ENCODE peak calls at places on chromosomes 1 and 21, in ten cellular contexts. Z, U, R, V, F, E, O, A, X and D are unnamed samples.

GRCh38 chr1:79117376-79117775 is 110.8 kb upstream of the ADGRL4 start:
- DNase-seq in R (no peak), E (no peak), Z (no peak), X (no peak), V (no peak), F (no peak), O (no peak), A (no peak), U (no peak), D (no peak)

GRCh38 chr1:54442185-54442584 is 36.0 kb upstream of the SSBP3 start:
- DNase-seq in V (no peak), R (no peak), O (no peak), F (no peak), Z (no peak), E (no peak), X (no peak), A (no peak), U (no peak), D (no peak)

GRCh38 chr1:225425211-225425786 is 2.5 kb downstream of the LBR start:
- DNase-seq in X (peak), E (no peak), F (no peak), U (no peak), O (no peak), R (no peak), Z (no peak), A (no peak), V (no peak), D (no peak)

GRCh38 chr1:17212487-17213121 is 7.7 kb downstream of the PADI1 start:
- DNase-seq in O (peak), F (peak), Z (peak), V (peak), R (peak), E (no peak), X (peak), U (no peak), A (peak), D (no peak)

GRCh38 chr1:153099646-153100045 is 5.3 kb upstream of the SPRR2E start:
- DNase-seq in O (no peak), R (no peak), F (no peak), X (peak), A (no peak), E (no peak), V (no peak), U (no peak), Z (no peak), D (no peak)

GRCh38 chr1:151309851-151310323 is 17.3 kb downstream of the PI4KB start:
- DNase-seq in X (no peak), V (no peak), F (no peak), R (no peak), O (no peak), E (no peak), A (no peak), Z (no peak), U (no peak), D (no peak)

GRCh38 chr21:16116798-16117197 is 387.0 kb downstream of the USP25 start:
- DNase-seq in O (no peak), F (no peak), V (no peak), X (peak), Z (no peak), E (no peak), U (peak), A (no peak), R (no peak), D (no peak)

GRCh38 chr1:196897158-196897828 is 9.4 kb downstream of the CFHR4 start:
- DNase-seq in V (no peak), Z (no peak), A (no peak), X (no peak), F (no peak), E (no peak), U (no peak), O (no peak), R (no peak), D (no peak)

GRCh38 chr1:175882192-175882591 is 138.8 kb upstream of the TNR start:
- DNase-seq in U (no peak), R (no peak), O (no peak), F (no peak), A (no peak), E (no peak), V (no peak), X (no peak), Z (no peak), D (no peak)

GRCh38 chr1:155124503-155125463 is 2.9 kb upstream of the EFNA1 start:
- DNase-seq in R (no peak), X (peak), Z (no peak), E (no peak), F (no peak), O (no peak), U (no peak), A (no peak), V (no peak), D (no peak)

GRCh38 chr1:163308811-163309210 is 12.9 kb upstream of the NUF2 start:
- DNase-seq in E (no peak), A (no peak), F (no peak), Z (no peak), X (no peak), R (no peak), O (no peak), U (no peak), V (no peak), D (no peak)

GRCh38 chr1:66243548-66244130 is 290.3 kb upstream of the SGIP1 start:
- DNase-seq in R (no peak), U (no peak), E (no peak), X (no peak), O (peak), V (no peak), F (no peak), Z (no peak), A (peak), D (no peak)

GRCh38 chr1:29962831-29963247 is 726.5 kb downstream of the PTPRU start:
- DNase-seq in V (no peak), U (no peak), X (no peak), O (no peak), Z (no peak), E (no peak), A (no peak), F (no peak), R (peak), D (peak)

GRCh38 chr1:168498159-168498609 is 45.6 kb downstream of the XCL2 start:
- DNase-seq in O (no peak), F (no peak), A (no peak), R (peak), E (no peak), X (no peak), Z (no peak), V (no peak), U (no peak), D (no peak)

GRCh38 chr1:111920221-111921024 is 69.0 kb downstream of the KCND3 start:
- DNase-seq in F (no peak), R (no peak), E (no peak), O (no peak), U (no peak), V (no peak), A (no peak), X (peak), Z (no peak), D (no peak)

GRCh38 chr21:45002381-45003204 is 62.8 kb downstream of the SLX9 start:
- DNase-seq in F (no peak), A (no peak), X (no peak), V (no peak), U (no peak), O (peak), R (no peak), E (no peak), Z (no peak), D (no peak)

GRCh38 chr1:44239337-44239960 is 26.2 kb downstream of the DMAP1 start:
- DNase-seq in X (peak), O (no peak), R (no peak), E (no peak), F (no peak), Z (no peak), U (no peak), V (peak), A (no peak), D (peak)

GRCh38 chr1:112196731-112197130 is 199.3 kb upstream of the CTTNBP2NL start:
- DNase-seq in Z (no peak), X (no peak), F (no peak), A (no peak), O (no peak), U (no peak), E (no peak), V (no peak), R (no peak), D (no peak)